ENCODE peak calls at places on chromosome 1, in eight cellular contexts. O is CD4-positive, alpha-beta T cell; B is heart right ventricle; D is colonic mucosa; R is tibial artery; K is heart left ventricle; Q is body of pancreas; V is thoracic aorta. U is an unnamed sample.

GRCh38 chr1:30123896-30124295 is 599.5 kb downstream of the MATN1 start:
- DNase-seq in O (no peak), B (peak; percentile 37), D (no peak), R (no peak), K (peak; percentile 55), Q (no peak), V (no peak), U (no peak)

GRCh38 chr1:33482412-33482811 is 10.0 kb downstream of the ZSCAN20 start:
- DNase-seq in O (no peak), B (no peak), D (no peak), R (no peak), K (no peak), Q (no peak), V (no peak), U (no peak)

GRCh38 chr1:200314085-200314750 is 95.6 kb downstream of the ZNF281 start:
- DNase-seq in O (no peak), B (no peak), D (no peak), R (no peak), K (no peak), Q (no peak), V (no peak), U (no peak)

GRCh38 chr1:185453496-185454192 is 136.6 kb upstream of the IVNS1ABP start:
- DNase-seq in O (no peak), B (no peak), D (no peak), R (no peak), K (no peak), Q (no peak), V (no peak), U (no peak)

GRCh38 chr1:155184835-155185782 is 11.5 kb downstream of the TRIM46 start:
- DNase-seq in O (no peak), B (peak; percentile 48), D (peak; percentile 71), R (no peak), K (no peak), Q (peak; percentile 93), V (no peak), U (no peak)

GRCh38 chr1:52127181-52128175 is 14.4 kb upstream of the ZFYVE9 start:
- DNase-seq in O (no peak), B (no peak), D (peak; percentile 47), R (peak; percentile 36), K (peak; percentile 16), Q (peak; percentile 55), V (no peak), U (no peak)

GRCh38 chr1:180117764-180118116 is 36.9 kb upstream of the QSOX1 start:
- DNase-seq in O (no peak), B (no peak), D (no peak), R (no peak), K (no peak), Q (no peak), V (no peak), U (no peak)

GRCh38 chr1:83813571-83813970 is 185.4 kb downstream of the TTLL7 start:
- DNase-seq in O (no peak), B (no peak), D (no peak), R (no peak), K (no peak), Q (no peak), V (no peak), U (no peak)

DNA sequence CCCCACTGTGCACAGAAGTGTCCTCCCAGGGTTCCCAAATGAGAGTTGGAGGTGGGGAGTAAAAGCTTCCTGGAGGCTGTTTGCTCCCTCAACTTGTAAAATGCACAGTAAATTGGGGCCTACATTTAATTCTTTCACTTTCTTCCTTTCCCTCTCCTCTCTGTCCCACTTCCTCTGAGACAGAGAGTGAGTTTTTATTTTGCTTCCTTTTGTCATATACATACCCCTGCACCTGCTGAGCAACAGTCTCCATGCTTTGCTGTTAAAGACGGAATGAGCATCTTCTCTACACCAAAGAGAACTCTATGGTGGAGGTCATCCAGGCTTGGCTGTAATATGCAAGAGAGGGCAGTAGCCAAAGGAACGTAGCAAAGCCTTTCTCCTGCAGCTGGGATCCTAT is 79.3 kb upstream of the VAV3 start:
- DNase-seq in O (no peak), B (no peak), D (no peak), R (no peak), K (no peak), Q (no peak), V (no peak), U (no peak)
- H3K9me3 ChIP-seq in O (no peaks in the 10 kb centered on the region), B (peaks cover 3% of the 10 kb centered on the region), D (no peaks in the 10 kb centered on the region), R (no peaks in the 10 kb centered on the region), K (no peaks in the 10 kb centered on the region), Q (no peaks in the 10 kb centered on the region), V (no peaks in the 10 kb centered on the region), U (no peaks in the 10 kb centered on the region)

GRCh38 chr1:72623299-72623708 is 341.0 kb upstream of the NEGR1 start:
- DNase-seq in O (no peak), B (no peak), D (no peak), R (no peak), K (no peak), Q (peak; percentile 14), V (no peak), U (no peak)
- TF ChIP-seq CTCF in O (no peak), B (peak; percentile 37), D (peak; percentile 45), R (peak; percentile 52), K (peak; percentile 61), Q (peak; percentile 52), V (peak; percentile 44), U (no peak)

DNA sequence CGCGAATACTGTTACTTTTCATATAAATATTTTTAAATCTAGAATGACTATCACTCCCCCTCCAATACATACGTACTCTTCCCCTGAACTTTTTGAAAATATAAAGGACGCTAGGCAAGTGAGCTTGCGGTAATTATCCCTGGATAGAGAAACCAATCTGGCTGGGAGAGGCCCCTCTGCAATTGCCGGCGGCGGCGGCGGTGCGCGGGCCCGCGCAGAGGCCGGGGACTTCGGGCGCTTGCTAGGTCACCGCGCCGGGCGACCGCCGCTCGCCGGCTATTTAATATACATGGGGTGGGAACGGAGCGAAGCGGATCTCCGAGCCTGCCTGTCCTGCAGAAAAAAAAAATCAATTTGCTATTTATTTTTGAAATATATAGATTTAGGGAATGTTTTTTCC is 416.3 kb upstream of the ESRRG start:
- DNase-seq in O (no peak), B (peak; percentile 31), D (no peak), R (no peak), K (no peak), Q (no peak), V (no peak), U (no peak)
- H3K9me3 ChIP-seq in O (no peaks in the 10 kb centered on the region), B (no peaks in the 10 kb centered on the region), D (no peaks in the 10 kb centered on the region), R (no peaks in the 10 kb centered on the region), K (no peaks in the 10 kb centered on the region), Q (no peaks in the 10 kb centered on the region), V (no peaks in the 10 kb centered on the region), U (no peaks in the 10 kb centered on the region)

DNA sequence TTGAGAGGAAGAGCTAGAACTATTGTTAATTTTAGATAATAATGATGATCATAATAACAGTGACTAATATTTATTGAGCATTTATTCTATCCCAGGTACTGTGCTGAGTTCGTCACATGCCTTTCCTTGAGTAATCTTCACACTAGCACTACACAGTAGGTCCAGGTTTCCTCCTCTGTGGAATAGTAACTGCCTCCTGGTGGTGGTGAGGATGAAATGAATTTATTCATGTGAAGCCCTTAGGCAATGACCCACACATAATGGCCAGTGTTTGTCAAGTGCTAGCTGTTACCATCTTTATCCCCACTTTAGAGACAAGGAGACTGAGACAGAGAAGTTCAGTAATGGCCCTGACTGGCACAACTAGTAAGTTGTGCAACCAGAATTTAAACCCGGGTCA is 5.9 kb downstream of the NIPAL3 start:
- DNase-seq in O (no peak), B (no peak), D (no peak), R (no peak), K (no peak), Q (no peak), V (no peak), U (no peak)
- TF ChIP-seq CTCF in O (no peak), B (no peak), D (no peak), R (no peak), K (no peak), Q (no peak), V (no peak), U (no peak)

GRCh38 chr1:247102381-247102780 is 1.8 kb downstream of the ZNF669 start:
- DNase-seq in O (no peak), B (no peak), D (no peak), R (no peak), K (no peak), Q (no peak), V (no peak), U (no peak)
- H3K9me3 ChIP-seq in O (peaks cover 49% of the 10 kb centered on the region), B (peaks cover 62% of the 10 kb centered on the region), D (no peaks in the 10 kb centered on the region), R (peaks cover 7% of the 10 kb centered on the region), K (no peaks in the 10 kb centered on the region), Q (no peaks in the 10 kb centered on the region), V (peaks cover 14% of the 10 kb centered on the region), U (peaks cover 31% of the 10 kb centered on the region)

DNA sequence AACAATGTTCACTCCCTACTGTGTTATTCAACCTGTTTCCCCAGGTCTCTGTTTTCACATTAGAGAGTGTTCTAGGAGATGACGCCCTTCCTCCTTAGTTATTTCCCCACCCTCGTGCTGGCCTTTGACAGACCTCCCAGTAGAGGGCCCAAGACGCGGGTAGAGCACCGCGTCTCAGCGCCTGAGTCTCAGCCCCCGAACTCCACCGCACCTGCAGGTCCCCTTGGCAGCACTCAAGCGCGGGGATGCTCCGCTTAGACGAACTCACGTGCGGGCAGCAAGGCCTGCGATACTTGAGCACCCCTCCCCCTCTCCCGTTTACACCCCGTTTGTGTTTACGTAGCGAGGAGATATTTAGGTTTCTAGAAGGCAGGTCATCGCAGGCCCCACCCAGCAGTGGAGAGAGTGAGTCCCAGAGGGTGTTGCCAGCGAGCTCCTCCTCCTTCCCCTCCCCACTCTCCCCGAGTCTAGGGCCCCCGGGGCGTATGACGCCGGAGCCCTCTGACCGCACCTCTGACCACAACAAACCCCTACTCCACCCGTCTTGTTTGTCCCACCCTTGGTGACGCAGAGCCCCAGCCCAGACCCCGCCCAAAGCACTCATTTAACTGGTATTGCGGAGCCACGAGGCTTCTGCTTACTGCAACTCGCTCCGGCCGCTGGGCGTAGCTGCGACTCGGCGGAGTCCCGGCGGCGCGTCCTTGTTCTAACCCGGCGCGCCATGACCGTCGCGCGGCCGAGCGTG is at the start of gene CD55:
- DNase-seq in O (peak; percentile 99), B (peak; percentile 93), D (peak; percentile 97), R (peak; percentile 97), K (peak; percentile 96), Q (peak; percentile 92), V (peak; percentile 94), U (peak; percentile 98)
- TF ChIP-seq CTCF in O (no peak), B (no peak), D (no peak), R (peak; percentile 6), K (peak; percentile 45), Q (peak; percentile 34), V (no peak), U (peak; percentile 36)

GRCh38 chr1:92739669-92740524 is 45.0 kb downstream of the EVI5 start:
- DNase-seq in O (no peak), B (no peak), D (no peak), R (no peak), K (no peak), Q (no peak), V (no peak), U (no peak)

DNA sequence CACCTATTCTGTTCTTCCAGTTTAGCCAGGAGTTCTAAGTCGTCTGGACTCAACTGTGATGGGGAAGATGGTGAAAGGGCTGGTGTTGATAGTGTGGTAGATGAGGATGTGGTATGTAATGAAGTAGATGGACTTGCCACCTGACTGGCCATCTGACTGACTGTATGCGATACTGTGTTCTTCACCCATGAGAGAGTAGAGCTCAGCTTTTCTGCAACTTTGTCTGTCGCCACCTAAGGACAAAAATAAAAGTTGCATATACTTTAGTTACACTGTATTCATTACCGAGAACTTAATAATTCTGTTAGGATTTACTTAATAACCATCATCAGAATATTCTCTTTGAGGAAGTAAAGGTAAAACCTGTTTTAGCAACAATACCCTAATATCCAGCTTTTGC is 48.5 kb downstream of the EVI5 start:
- DNase-seq in O (no peak), B (no peak), D (no peak), R (no peak), K (no peak), Q (no peak), V (no peak), U (no peak)
- H3K9me3 ChIP-seq in O (no peaks in the 10 kb centered on the region), B (no peaks in the 10 kb centered on the region), D (no peaks in the 10 kb centered on the region), R (no peaks in the 10 kb centered on the region), K (no peaks in the 10 kb centered on the region), Q (no peaks in the 10 kb centered on the region), V (no peaks in the 10 kb centered on the region), U (no peaks in the 10 kb centered on the region)